ENCODE peak calls at places on chromosomes 1 and 21, in six cellular contexts. H is MM.1S, U is NCI-H748 treated with DMSO at 0.1 percent for 48 hours, J is AG04449, B is mesothelial cell of epicardium, G is NCI-H1092 treated with DMSO at 0.1 percent for 48 hours. M is an unnamed sample.

GRCh38 chr1:210262167-210262896 is 29.7 kb downstream of the SERTAD4 start:
- DNase-seq in H (no peak), G (no peak), U (no peak), B (no peak), J (no peak), M (no peak)

GRCh38 chr21:35467536-35467935 is 418.4 kb upstream of the RUNX1 start:
- DNase-seq in J (peak; percentile 31), B (no peak), H (no peak), U (no peak), G (no peak), M (no peak)

GRCh38 chr1:97898948-97899347 is 21.9 kb downstream of the DPYD start:
- DNase-seq in G (no peak), B (no peak), J (no peak), H (no peak), U (no peak), M (no peak)

GRCh38 chr1:210755991-210756669 is 377.8 kb downstream of the KCNH1 start:
- DNase-seq in J (no peak), U (no peak), H (no peak), B (no peak), G (no peak), M (no peak)

GRCh38 chr1:36885537-36886441 is 148.5 kb downstream of the GRIK3 start:
- DNase-seq in G (no peak), B (no peak), U (no peak), H (no peak), J (no peak), M (no peak)

GRCh38 chr1:208709981-208710380 is 465.8 kb upstream of the PLXNA2 start:
- DNase-seq in B (no peak), J (no peak), U (no peak), G (no peak), H (no peak), M (no peak)

GRCh38 chr1:20449736-20450311 is 36.2 kb downstream of the CAMK2N1 start:
- DNase-seq in B (no peak), H (no peak), J (no peak), U (no peak), G (no peak), M (no peak)

GRCh38 chr1:12067900-12068821 is 5.1 kb downstream of the TNFRSF8 start:
- DNase-seq in B (no peak), H (no peak), J (no peak), U (no peak), G (no peak), M (no peak)

GRCh38 chr1:40411294-40411693 is 37.8 kb downstream of the SMAP2 start:
- DNase-seq in G (no peak), B (no peak), H (no peak), U (no peak), J (no peak), M (no peak)

GRCh38 chr1:112923234-112923955 is 32.6 kb downstream of the SLC16A1 start:
- DNase-seq in J (no peak), B (no peak), U (no peak), G (no peak), H (no peak), M (no peak)

GRCh38 chr1:113670650-113671049 is 88.6 kb downstream of the PHTF1 start:
- DNase-seq in B (no peak), G (no peak), U (no peak), J (no peak), H (no peak), M (no peak)

GRCh38 chr1:236809133-236809532 is 14.0 kb downstream of the MTR start:
- DNase-seq in G (no peak), B (no peak), J (no peak), U (no peak), H (no peak), M (peak; percentile 61)

GRCh38 chr1:30522031-30523004 is 201.1 kb downstream of the MATN1 start:
- DNase-seq in J (no peak), H (no peak), B (no peak), U (no peak), G (peak; percentile 42), M (no peak)

GRCh38 chr1:66298427-66298826 is 235.5 kb upstream of the SGIP1 start:
- DNase-seq in H (no peak), U (no peak), J (no peak), G (no peak), B (no peak), M (no peak)

GRCh38 chr1:101290119-101290921 is 53.5 kb downstream of the S1PR1 start:
- DNase-seq in U (no peak), B (no peak), J (no peak), H (no peak), G (no peak), M (no peak)

GRCh38 chr1:235823684-235824083 is 43.0 kb downstream of the LYST start:
- DNase-seq in J (no peak), U (no peak), H (no peak), G (no peak), B (no peak), M (no peak)

GRCh38 chr1:110220324-110220723 is 10.2 kb downstream of the KCNC4 start:
- DNase-seq in J (no peak), H (no peak), B (no peak), G (no peak), U (no peak), M (no peak)

GRCh38 chr1:77831976-77832695 is 52.7 kb downstream of the MIGA1 start:
- DNase-seq in U (no peak), B (no peak), J (peak; percentile 50), H (no peak), G (no peak), M (no peak)

GRCh38 chr1:182595641-182596240 is 6.7 kb upstream of the RNASEL start:
- DNase-seq in J (no peak), U (peak; percentile 12), G (peak; percentile 76), H (peak; percentile 68), B (no peak), M (peak; percentile 20)

GRCh38 chr1:152107984-152108898 is 7.0 kb downstream of the TCHH start:
- DNase-seq in G (no peak), B (no peak), U (no peak), J (no peak), H (no peak), M (no peak)

GRCh38 chr1:207019161-207019560 is 13.4 kb downstream of the C1orf116 start:
- DNase-seq in U (no peak), J (no peak), G (no peak), H (no peak), B (no peak), M (no peak)

GRCh38 chr1:27122652-27123051 is 32.3 kb downstream of the SLC9A1 start:
- DNase-seq in H (no peak), G (no peak), U (no peak), J (no peak), B (no peak), M (no peak)

GRCh38 chr1:29513357-29513756 is 277.0 kb downstream of the PTPRU start:
- DNase-seq in G (peak; percentile 79), U (peak; percentile 1), B (no peak), J (peak; percentile 10), H (peak; percentile 32), M (no peak)

GRCh38 chr1:53524428-53525400 is 65.5 kb downstream of the DMRTB1 start:
- DNase-seq in B (no peak), U (no peak), J (no peak), G (no peak), H (no peak), M (peak; percentile 31)

GRCh38 chr1:12513176-12513575 is 104.8 kb downstream of the DHRS3 start:
- DNase-seq in H (no peak), B (no peak), J (no peak), U (no peak), G (peak; percentile 60), M (no peak)

GRCh38 chr1:235583511-235584001 is 66.0 kb downstream of the GNG4 start:
- DNase-seq in U (no peak), H (no peak), J (no peak), G (no peak), B (no peak), M (no peak)

GRCh38 chr1:3403011-3403345 is 51.5 kb upstream of the ARHGEF16 start:
- DNase-seq in U (no peak), J (no peak), G (no peak), H (no peak), B (no peak), M (no peak)

GRCh38 chr1:42240964-42241755 is 76.6 kb upstream of the GUCA2A start:
- DNase-seq in G (no peak), J (no peak), H (no peak), U (no peak), B (no peak), M (no peak)

GRCh38 chr1:56617141-56617540 is 28.0 kb upstream of the PRKAA2 start:
- DNase-seq in G (no peak), J (no peak), B (no peak), H (no peak), U (peak; percentile 4), M (no peak)

GRCh38 chr1:37485902-37486679 is 11.7 kb downstream of the ZC3H12A start:
- DNase-seq in U (no peak), G (no peak), H (no peak), J (no peak), B (no peak), M (no peak)

GRCh38 chr1:29725262-29725661 is 488.9 kb downstream of the PTPRU start:
- DNase-seq in J (no peak), H (no peak), B (no peak), G (no peak), U (no peak), M (no peak)

GRCh38 chr1:160374701-160375443 is 8.0 kb downstream of the NHLH1 start:
- DNase-seq in J (no peak), G (no peak), B (no peak), U (no peak), H (no peak), M (no peak)

GRCh38 chr21:31530918-31531705 is 128.4 kb upstream of the SOD1 start:
- DNase-seq in H (no peak), J (no peak), G (peak; percentile 99), B (no peak), U (peak; percentile 99), M (peak; percentile 98)

M was measured in NCI-H1105.